ENCODE peak calls at places on chromosome 7, in six cellular contexts. R is mesendoderm, V is occipital lobe, Z is GM04503, I is germinal center, F is AG04450. N is an unnamed sample.

GRCh38 chr7:11345621-11346020 is 371.9 kb downstream of the PHF14 start:
- DNase-seq in R (no peak), V (no peak), Z (peak; percentile 35), I (no peak), F (no peak), N (no peak)

GRCh38 chr7:19772858-19773337 is 519 bp downstream of the TMEM196 start:
- DNase-seq in R (peak; percentile 85), V (no peak), Z (no peak), I (no peak), F (no peak), N (peak; percentile 10)

GRCh38 chr7:27459729-27460048 is 203.0 kb downstream of the HIBADH start:
- DNase-seq in R (no peak), V (no peak), Z (peak; percentile 77), I (no peak), F (no peak), N (no peak)

GRCh38 chr7:106021211-106022067 is 58.4 kb downstream of the CDHR3 start:
- DNase-seq in R (peak; percentile 83), V (no peak), Z (no peak), I (no peak), F (no peak), N (no peak)

GRCh38 chr7:66415659-66416265 is 210.6 kb downstream of the TPST1 start:
- DNase-seq in R (no peak), V (no peak), Z (no peak), I (no peak), F (no peak), N (no peak)

GRCh38 chr7:31114593-31115343 is 62.7 kb downstream of the ADCYAP1R1 start:
- DNase-seq in R (peak; percentile 53), V (no peak), Z (no peak), I (no peak), F (no peak), N (no peak)

GRCh38 chr7:84637568-84638338 is 443.2 kb upstream of the SEMA3A start:
- DNase-seq in R (peak; percentile 91), V (no peak), Z (peak; percentile 70), I (no peak), F (peak; percentile 60), N (no peak)

GRCh38 chr7:46738713-46739220 is 817.7 kb upstream of the IGFBP3 start:
- DNase-seq in R (no peak), V (no peak), Z (no peak), I (no peak), F (no peak), N (no peak)

GRCh38 chr7:21568762-21569161 is 25.9 kb downstream of the DNAH11 start:
- DNase-seq in R (peak; percentile 23), V (no peak), Z (no peak), I (no peak), F (no peak), N (no peak)

GRCh38 chr7:111083423-111083822 is 7.5 kb upstream of the LRRN3 start:
- DNase-seq in R (no peak), V (no peak), Z (peak; percentile 47), I (peak; percentile 47), F (peak; percentile 24), N (no peak)